ENCODE peak calls at places on chromosomes 7 and 10, in seven cellular contexts. K, Z, I, X, A, U and W are unnamed samples.

GRCh38 chr10:100715445-100716385 is 29.7 kb upstream of the PAX2 start:
- DNase-seq in K (no peak), X (no peak), U (no peak), A (no peak), Z (no peak), I (no peak), W (peak; percentile 89)

GRCh38 chr7:229184-229964 is 37.0 kb downstream of the FAM20C start:
- DNase-seq in Z (peak; percentile 76), U (peak; percentile 97), A (peak; percentile 95), K (peak; percentile 54), X (no peak), I (no peak), W (peak; percentile 98)

GRCh38 chr10:81546243-81546642 is 328.8 kb upstream of the NRG3 start:
- DNase-seq in I (no peak), A (no peak), X (no peak), U (no peak), K (no peak), Z (no peak), W (no peak)

GRCh38 chr10:50394832-50395231 is 143.5 kb upstream of the ASAH2 start:
- DNase-seq in Z (no peak), U (peak; percentile 52), K (no peak), X (no peak), A (no peak), I (no peak), W (no peak)

GRCh38 chr10:104005172-104005863 is 38.4 kb downstream of the SLK start:
- DNase-seq in K (no peak), Z (no peak), A (no peak), X (no peak), I (no peak), U (no peak), W (no peak)

GRCh38 chr10:63666836-63667383 is 145.7 kb downstream of the REEP3 start:
- DNase-seq in K (no peak), X (peak; percentile 27), Z (no peak), U (peak; percentile 86), I (no peak), A (peak; percentile 96), W (peak; percentile 89)

GRCh38 chr10:43955002-43955596 is 306.4 kb upstream of the ZNF32 start:
- DNase-seq in X (no peak), A (no peak), K (no peak), I (no peak), U (no peak), Z (no peak), W (no peak)

GRCh38 chr7:55432937-55433784 is 68.0 kb downstream of the LANCL2 start:
- DNase-seq in Z (no peak), U (peak; percentile 55), A (peak; percentile 71), K (no peak), X (no peak), I (no peak), W (no peak)

GRCh38 chr7:99094369-99094768 is 49.5 kb downstream of the SMURF1 start:
- DNase-seq in A (peak; percentile 45), I (no peak), Z (no peak), U (peak; percentile 28), X (no peak), K (no peak), W (no peak)

GRCh38 chr10:60444494-60445064 is 54.9 kb upstream of the ANK3 start:
- DNase-seq in I (no peak), A (peak; percentile 63), X (no peak), U (peak; percentile 52), Z (no peak), K (no peak), W (no peak)

GRCh38 chr10:77970869-77971803 is 44.6 kb upstream of the DLG5 start:
- DNase-seq in I (no peak), X (no peak), U (peak; percentile 95), Z (peak; percentile 73), K (no peak), A (peak; percentile 95), W (peak; percentile 86)

GRCh38 chr7:55307123-55307916 is 57.8 kb upstream of the LANCL2 start:
- DNase-seq in Z (no peak), X (no peak), I (no peak), A (peak; percentile 4), K (no peak), U (peak; percentile 38), W (no peak)

GRCh38 chr10:553233-553632 is 136.2 kb downstream of the DIP2C start:
- DNase-seq in A (no peak), U (no peak), K (no peak), I (no peak), Z (no peak), X (no peak), W (no peak)

GRCh38 chr10:239109-239508 is 103.9 kb downstream of the ZMYND11 start:
- DNase-seq in A (peak; percentile 13), Z (no peak), U (peak; percentile 30), X (no peak), I (no peak), K (no peak), W (peak; percentile 73)

GRCh38 chr7:46432666-46433065 is 511.6 kb upstream of the IGFBP3 start:
- DNase-seq in Z (no peak), A (peak; percentile 55), X (no peak), I (no peak), K (no peak), U (peak; percentile 64), W (no peak)

GRCh38 chr10:91652364-91652763 is 19.5 kb upstream of the PPP1R3C start:
- DNase-seq in I (no peak), U (peak; percentile 97), K (no peak), X (no peak), A (peak; percentile 89), Z (no peak), W (peak; percentile 83)

GRCh38 chr10:24351883-24352778 is 143.2 kb downstream of the KIAA1217 start:
- DNase-seq in U (no peak), X (no peak), I (no peak), A (no peak), Z (no peak), K (no peak), W (no peak)

GRCh38 chr7:118184392-118184899 is 482 bp downstream of the LSM8 start:
- DNase-seq in A (no peak), K (no peak), Z (no peak), U (peak; percentile 29), X (no peak), I (no peak), W (no peak)

GRCh38 chr7:156061689-156062255 is 249.5 kb upstream of the SHH start:
- DNase-seq in Z (no peak), K (no peak), X (no peak), A (no peak), U (no peak), I (no peak), W (no peak)

GRCh38 chr7:86598311-86598710 is 45.4 kb upstream of the GRM3 start:
- DNase-seq in A (no peak), X (peak; percentile 9), U (no peak), I (no peak), Z (no peak), K (peak; percentile 38), W (no peak)

GRCh38 chr7:65731562-65732035 is 141.3 kb upstream of the VKORC1L1 start:
- DNase-seq in X (no peak), U (peak; percentile 8), I (peak; percentile 6), K (peak; percentile 60), Z (no peak), A (peak; percentile 29), W (no peak)

GRCh38 chr10:24579911-24580310 is 143.8 kb downstream of the ARHGAP21 start:
- DNase-seq in K (no peak), U (no peak), X (no peak), Z (no peak), A (no peak), I (no peak), W (no peak)